ENCODE peak calls at places on chromosomes 1 and 21, in five cellular contexts. V is lower lobe of right lung, N is bronchial epithelial cell, A is brain pericyte, R is amniotic stem cell. U is an unnamed sample.

GRCh38 chr1:175679931-175680652 is 63.3 kb downstream of the TNR start:
- DNase-seq in V (no peak), N (no peak), A (no peak), R (no peak), U (no peak)

GRCh38 chr1:3229081-3229725 is 160.2 kb downstream of the PRDM16 start:
- DNase-seq in V (no peak), N (no peak), A (no peak), R (no peak), U (no peak)

GRCh38 chr1:64319985-64320384 is 116.6 kb downstream of the UBE2U start:
- DNase-seq in V (no peak), N (no peak), A (no peak), R (no peak), U (no peak)

GRCh38 chr21:44709426-44710293 is 1.7 kb downstream of the TSPEAR start:
- DNase-seq in V (no peak), N (peak), A (no peak), R (no peak), U (no peak)

GRCh38 chr1:36625253-36625958 is 142.7 kb upstream of the CSF3R start:
- DNase-seq in V (no peak), N (no peak), A (no peak), R (no peak), U (no peak)

GRCh38 chr1:212205006-212205405 is 80.2 kb upstream of the PPP2R5A start:
- DNase-seq in V (no peak), N (no peak), A (no peak), R (no peak), U (no peak)

GRCh38 chr1:110508038-110508437 is 10.9 kb downstream of the KCNA10 start:
- DNase-seq in V (peak), N (peak), A (no peak), R (no peak), U (no peak)

GRCh38 chr1:219092206-219092605 is 81.5 kb upstream of the LYPLAL1 start:
- DNase-seq in V (no peak), N (peak), A (no peak), R (no peak), U (no peak)

GRCh38 chr21:40165671-40166070 is 298.4 kb downstream of the PCP4 start:
- DNase-seq in V (no peak), N (no peak), A (no peak), R (no peak), U (no peak)

GRCh38 chr1:1665815-1666251 is 7.0 kb upstream of the CDK11B start:
- DNase-seq in V (peak), N (no peak), A (no peak), R (no peak), U (no peak)

GRCh38 chr1:243495442-243496172 is 239.8 kb downstream of the SDCCAG8 start:
- DNase-seq in V (no peak), N (no peak), A (no peak), R (no peak), U (no peak)

GRCh38 chr1:176656257-176656995 is 193.5 kb downstream of the PAPPA2 start:
- DNase-seq in V (no peak), N (peak), A (no peak), R (peak), U (no peak)

GRCh38 chr1:53390736-53391135 is 62.9 kb upstream of the LRP8 start:
- DNase-seq in V (peak), N (no peak), A (no peak), R (no peak), U (no peak)

GRCh38 chr1:207495816-207496792 is at the start of gene CR1:
- DNase-seq in V (peak), N (no peak), A (no peak), R (no peak), U (no peak)

GRCh38 chr1:222784916-222785315 is 29.9 kb upstream of the DISP1 start:
- DNase-seq in V (no peak), N (no peak), A (no peak), R (no peak), U (no peak)

GRCh38 chr1:206737729-206738222 is 32.8 kb upstream of the IL19 start:
- DNase-seq in V (no peak), N (no peak), A (no peak), R (no peak), U (no peak)

GRCh38 chr1:170410391-170411146 is 121.4 kb upstream of the GORAB start:
- DNase-seq in V (no peak), N (peak), A (peak), R (peak), U (no peak)

GRCh38 chr1:29033829-29034466 is 89.8 kb downstream of the TMEM200B start:
- DNase-seq in V (no peak), N (peak), A (no peak), R (peak), U (no peak)

GRCh38 chr1:1777510-1777909 is 760 bp downstream of the NADK start:
- DNase-seq in V (no peak), N (no peak), A (no peak), R (no peak), U (no peak)

GRCh38 chr1:212628056-212628455 is 19.5 kb downstream of the ATF3 start:
- DNase-seq in V (no peak), N (no peak), A (no peak), R (no peak), U (no peak)

GRCh38 chr21:45880097-45881068 is 101.2 kb upstream of the COL6A1 start:
- DNase-seq in V (peak), N (peak), A (no peak), R (peak), U (peak)

GRCh38 chr1:155218854-155219591 is 10.5 kb downstream of the MTX1 start:
- DNase-seq in V (no peak), N (peak), A (no peak), R (no peak), U (no peak)

GRCh38 chr1:208061627-208062026 is 150.7 kb upstream of the CD34 start:
- DNase-seq in V (no peak), N (no peak), A (no peak), R (no peak), U (no peak)

GRCh38 chr1:64917328-64917861 is 49.0 kb downstream of the JAK1 start:
- DNase-seq in V (peak), N (peak), A (no peak), R (peak), U (no peak)

GRCh38 chr1:230977781-230978490 is 725 bp downstream of the TTC13 start:
- DNase-seq in V (peak), N (peak), A (no peak), R (no peak), U (peak)

GRCh38 chr1:116881879-116882520 is 27.7 kb upstream of the PTGFRN start:
- DNase-seq in V (peak), N (peak), A (no peak), R (no peak), U (no peak)

GRCh38 chr1:186155594-186155993 is 219.5 kb downstream of the TPR start:
- DNase-seq in V (no peak), N (peak), A (peak), R (peak), U (no peak)

GRCh38 chr1:184915463-184916080 is 58.7 kb downstream of the NIBAN1 start:
- DNase-seq in V (no peak), N (no peak), A (no peak), R (no peak), U (no peak)

GRCh38 chr1:45589861-45590260 is 6.0 kb downstream of the NASP start:
- DNase-seq in V (no peak), N (peak), A (no peak), R (no peak), U (no peak)

GRCh38 chr1:224632381-224632871 is 16.3 kb downstream of the CNIH3 start:
- DNase-seq in V (no peak), N (no peak), A (no peak), R (peak), U (no peak)

GRCh38 chr1:154906621-154907081 is 29.9 kb downstream of the PMVK start:
- DNase-seq in V (no peak), N (peak), A (no peak), R (no peak), U (no peak)

GRCh38 chr1:203682401-203683383 is 56.1 kb downstream of the ATP2B4 start:
- DNase-seq in V (no peak), N (peak), A (no peak), R (no peak), U (peak)

GRCh38 chr21:42120056-42120903 is 49.2 kb downstream of the UMODL1 start:
- DNase-seq in V (no peak), N (peak), A (no peak), R (no peak), U (no peak)

GRCh38 chr1:234592240-234592639 is 17.7 kb downstream of the IRF2BP2 start:
- DNase-seq in V (no peak), N (no peak), A (no peak), R (no peak), U (no peak)

GRCh38 chr1:170864238-170864637 is 71.1 kb upstream of the MROH9 start:
- DNase-seq in V (no peak), N (no peak), A (peak), R (no peak), U (no peak)

GRCh38 chr1:33349778-33350610 is 29.1 kb upstream of the A3GALT2 start:
- DNase-seq in V (peak), N (peak), A (no peak), R (peak), U (peak)

GRCh38 chr1:228778946-228779345 is 43.7 kb downstream of the RHOU start:
- DNase-seq in V (no peak), N (no peak), A (no peak), R (no peak), U (no peak)

GRCh38 chr1:35111106-35111505 is 31.9 kb downstream of the ZMYM1 start:
- DNase-seq in V (no peak), N (peak), A (no peak), R (no peak), U (no peak)

GRCh38 chr1:93728480-93729131 is 47.0 kb upstream of the BCAR3 start:
- DNase-seq in V (no peak), N (no peak), A (no peak), R (no peak), U (no peak)